ENCODE peak calls at places on chromosomes 13 and 19, in four cellular contexts. B is A673; J is heart right ventricle; U is CD4-positive, CD25-positive, alpha-beta regulatory T cell. C is an unnamed sample.
A peak's percentile ranks its signal among the peaks of the same experiment; 100 is the strongest.

GRCh38 chr13:100438059-100438788 is 150.4 kb downstream of the GGACT start:
- DNase-seq in B (no peak), J (no peak), U (no peak), C (no peak)

GRCh38 chr19:6103217-6103644 is 7.1 kb downstream of the RFX2 start:
- DNase-seq in B (no peak), J (peak; percentile 78), U (no peak), C (no peak)

GRCh38 chr19:48659768-48660167 is 13.0 kb downstream of the NTN5 start:
- DNase-seq in B (no peak), J (no peak), U (no peak), C (no peak)

GRCh38 chr19:45283443-45284033 is 32.5 kb downstream of the MARK4 start:
- DNase-seq in B (no peak), J (no peak), U (no peak), C (no peak)

GRCh38 chr19:54463531-54464043 is at the start of gene LENG9:
- DNase-seq in B (peak; percentile 99), U (peak; percentile 90), J (peak; percentile 99), C (peak; percentile 91)

GRCh38 chr13:37313383-37313782 is 207.9 kb upstream of the CSNK1A1L start:
- DNase-seq in U (no peak), B (no peak), J (no peak), C (no peak)

GRCh38 chr19:44757735-44758505 is 9.4 kb downstream of the BCL3 start:
- DNase-seq in J (peak; percentile 84), B (peak; percentile 57), U (no peak), C (no peak)

GRCh38 chr13:32642858-32643257 is 56.6 kb downstream of the PDS5B start:
- DNase-seq in U (no peak), B (no peak), J (no peak), C (no peak)

GRCh38 chr19:28023064-28023463 is 1189.9 kb downstream of the UQCRFS1 start:
- DNase-seq in U (no peak), B (no peak), J (no peak), C (no peak)

GRCh38 chr13:46866150-46866549 is 30.7 kb downstream of the HTR2A start:
- DNase-seq in U (no peak), J (no peak), B (peak; percentile 61), C (peak; percentile 11)

DNA sequence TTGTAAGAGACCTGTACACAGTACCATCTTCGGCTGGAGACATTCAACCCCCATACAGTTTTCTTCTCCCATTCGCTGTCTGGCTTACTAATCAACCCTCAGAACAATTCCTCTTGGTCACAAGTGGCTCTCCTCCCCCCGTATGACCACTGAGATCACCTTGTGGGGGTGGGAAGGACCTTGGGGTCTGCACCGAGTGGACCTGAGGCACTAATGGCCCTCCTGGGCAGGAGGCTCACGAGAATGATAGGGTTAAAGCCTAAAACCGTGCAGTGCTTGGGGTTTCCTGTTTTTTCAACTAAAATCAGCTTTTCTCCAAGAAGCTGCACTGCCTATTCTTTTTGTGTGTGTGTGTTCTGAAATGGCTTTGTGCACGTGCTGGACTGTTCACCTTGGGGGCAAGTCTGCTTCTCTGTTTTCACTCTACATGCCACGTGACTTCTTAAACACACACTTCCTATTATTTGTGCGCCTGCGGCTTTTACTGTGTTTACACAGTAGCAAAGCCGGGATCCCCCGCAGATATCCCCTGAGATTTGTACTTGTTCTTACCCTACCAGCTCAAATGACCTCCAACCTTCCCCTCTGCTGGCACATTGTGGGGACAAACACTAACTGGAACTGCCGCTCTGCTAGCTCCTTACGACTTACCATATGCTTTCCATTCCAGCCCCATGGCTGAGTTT is 12.3 kb downstream of the RBM26 start:
- DNase-seq in U (peak; percentile 51), J (no peak), B (no peak), C (no peak)
- H3K4me3 ChIP-seq in U (peak overlapping the region; percentile 85), J (peak overlapping the region; percentile 1), B (no peak overlapping the region), C (no peak overlapping the region)

GRCh38 chr19:10748924-10749434 is 31.1 kb downstream of the DNM2 start:
- DNase-seq in J (no peak), B (no peak), U (no peak), C (no peak)
- H3K4me1 ChIP-seq in J (peaks cover 76% of the 10 kb centered on the region), B (peaks cover 4% of the 10 kb centered on the region), U (peaks cover 25% of the 10 kb centered on the region), C (peaks cover 3% of the 10 kb centered on the region)

GRCh38 chr13:50476579-50476978 is 366.9 kb downstream of the DLEU7 start:
- DNase-seq in B (no peak), U (no peak), J (no peak), C (no peak)
- H3K4me3 ChIP-seq in B (no peak overlapping the region), U (no peak overlapping the region), J (no peak overlapping the region), C (no peak overlapping the region)

GRCh38 chr13:77316430-77316829 is 10.5 kb downstream of the MYCBP2 start:
- DNase-seq in B (no peak), J (no peak), U (no peak), C (no peak)

GRCh38 chr13:77319536-77319935 is 7.4 kb downstream of the MYCBP2 start:
- DNase-seq in U (no peak), J (no peak), B (no peak), C (no peak)

GRCh38 chr13:77313923-77314322 is 13.0 kb downstream of the MYCBP2 start:
- DNase-seq in B (no peak), J (no peak), U (no peak), C (no peak)

GRCh38 chr13:77323858-77324257 is 3.0 kb downstream of the MYCBP2 start:
- DNase-seq in J (no peak), U (no peak), B (no peak), C (no peak)

DNA sequence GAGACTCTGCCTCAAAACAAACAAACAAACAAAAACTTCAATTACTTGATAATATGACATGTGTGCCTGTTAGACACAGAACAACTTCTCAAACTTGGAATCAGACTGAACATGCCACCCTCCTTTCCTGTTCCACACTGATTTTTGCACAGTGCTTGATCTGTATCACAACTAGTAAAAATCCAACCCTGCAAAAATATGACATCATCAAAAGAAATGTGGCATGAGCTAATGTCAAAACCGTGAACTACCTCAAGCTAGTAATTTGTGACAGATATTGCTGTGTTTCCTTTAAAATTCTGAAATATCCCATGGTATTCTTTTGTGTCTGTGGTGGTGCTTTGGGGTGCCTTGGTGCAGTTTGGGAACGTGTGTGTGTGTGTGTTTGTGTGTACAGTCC is 8.2 kb downstream of the MYCBP2 start:
- DNase-seq in B (no peak), U (no peak), J (no peak), C (no peak)
- H3K4me1 ChIP-seq in B (no peaks in the 10 kb centered on the region), U (peaks cover 81% of the 10 kb centered on the region), J (peaks cover 42% of the 10 kb centered on the region), C (no peaks in the 10 kb centered on the region)

GRCh38 chr13:34867590-34867989 is 74.5 kb upstream of the NBEA start:
- DNase-seq in U (no peak), J (no peak), B (peak; percentile 17), C (no peak)
- H3K4me3 ChIP-seq in U (no peak overlapping the region), J (no peak overlapping the region), B (no peak overlapping the region), C (no peak overlapping the region)

DNA sequence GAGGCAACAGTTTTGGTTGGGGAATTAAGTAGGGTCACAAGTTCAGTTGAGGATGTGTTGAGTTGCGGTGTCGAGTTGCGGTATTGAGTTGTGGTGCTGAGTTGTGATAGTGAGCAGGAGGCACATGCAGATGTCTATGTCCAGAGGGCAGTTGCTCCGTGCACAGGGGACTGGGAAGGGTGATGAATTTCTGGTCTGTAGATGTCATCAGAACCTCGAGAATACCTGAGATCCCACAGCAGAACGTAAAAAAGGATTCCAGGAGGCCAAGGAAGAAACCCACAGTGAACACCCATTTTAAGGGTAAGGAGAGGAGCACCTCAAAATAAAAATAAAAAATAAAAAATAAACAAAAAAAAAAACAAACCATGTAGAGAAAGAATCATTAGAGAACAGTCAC is 354.4 kb upstream of the ARGLU1 start:
- DNase-seq in B (no peak), J (no peak), U (no peak), C (no peak)
- H3K4me1 ChIP-seq in B (peaks cover 13% of the 10 kb centered on the region), J (peaks cover 14% of the 10 kb centered on the region), U (peaks cover 4% of the 10 kb centered on the region), C (no peaks in the 10 kb centered on the region)

GRCh38 chr19:3697094-3697493 is 3.2 kb downstream of the PIP5K1C start:
- DNase-seq in U (no peak), J (no peak), B (no peak), C (no peak)

GRCh38 chr19:3699071-3699740 is 1.1 kb downstream of the PIP5K1C start:
- DNase-seq in J (peak; percentile 57), B (peak; percentile 68), U (no peak), C (no peak)

GRCh38 chr19:3699741-3700241 is 477 bp downstream of the PIP5K1C start:
- DNase-seq in J (no peak), B (no peak), U (no peak), C (no peak)

GRCh38 chr19:3697671-3698385 is 2.4 kb downstream of the PIP5K1C start:
- DNase-seq in B (no peak), U (no peak), J (no peak), C (no peak)

GRCh38 chr19:3698386-3698950 is 1.8 kb downstream of the PIP5K1C start:
- DNase-seq in B (no peak), J (no peak), U (no peak), C (no peak)
- H3K4me3 ChIP-seq in B (no peak overlapping the region), J (peak overlapping the region; percentile 95), U (no peak overlapping the region), C (no peak overlapping the region)

C was measured in iPS DF 6.9.